ENCODE peak calls at places on chromosomes 1 and 21, in five cellular contexts. Q is A549, P is HepG2, X is GM12878, G is K562. Y is an unnamed sample.

GRCh38 chr1:204410764-204411450 is 710 bp downstream of the PPP1R15B start:
- DNase-seq in Q (no peak), P (no peak), X (no peak), G (peak), Y (peak)

GRCh38 chr1:228039006-228039481 is 32.2 kb downstream of the WNT3A start:
- DNase-seq in Q (no peak), P (no peak), X (no peak), G (no peak), Y (no peak)

GRCh38 chr1:65514083-65514482 is 93.6 kb downstream of the LEPR start:
- DNase-seq in Q (peak), P (peak), X (no peak), G (no peak), Y (no peak)

GRCh38 chr1:207259391-207259790 is 62.1 kb upstream of the CD55 start:
- DNase-seq in Q (peak), P (peak), X (no peak), G (no peak), Y (peak)

GRCh38 chr1:201676061-201676644 is 137.2 kb downstream of the NAV1 start:
- DNase-seq in Q (no peak), P (no peak), X (no peak), G (no peak), Y (peak)

GRCh38 chr1:171869097-171869496 is 27.8 kb downstream of the DNM3 start:
- DNase-seq in Q (no peak), P (no peak), X (no peak), G (no peak), Y (no peak)

GRCh38 chr1:168637350-168637991 is 61.1 kb downstream of the XCL1 start:
- DNase-seq in Q (peak), P (peak), X (no peak), G (peak), Y (peak)

GRCh38 chr1:181061891-181062777 is 26.4 kb upstream of the IER5 start:
- DNase-seq in Q (no peak), P (no peak), X (peak), G (no peak), Y (no peak)

GRCh38 chr1:30686236-30686635 is 37.1 kb downstream of the MATN1 start:
- DNase-seq in Q (no peak), P (no peak), X (no peak), G (no peak), Y (no peak)

GRCh38 chr1:84719477-84720274 is 29.4 kb upstream of the SSX2IP start:
- DNase-seq in Q (no peak), P (peak), X (no peak), G (no peak), Y (no peak)

GRCh38 chr1:39081266-39082139 is 55.4 kb downstream of the NDUFS5 start:
- DNase-seq in Q (no peak), P (no peak), X (no peak), G (peak), Y (no peak)

GRCh38 chr1:21084111-21084510 is 92.6 kb downstream of the EIF4G3 start:
- DNase-seq in Q (no peak), P (no peak), X (no peak), G (no peak), Y (no peak)

GRCh38 chr1:51693420-51694144 is 76.7 kb downstream of the OSBPL9 start:
- DNase-seq in Q (peak), P (no peak), X (no peak), G (no peak), Y (no peak)

GRCh38 chr1:107430540-107431228 is 289.8 kb downstream of the NTNG1 start:
- DNase-seq in Q (peak), P (peak), X (peak), G (peak), Y (peak)

GRCh38 chr1:215569987-215570824 is 3.1 kb downstream of the KCTD3 start:
- DNase-seq in Q (no peak), P (no peak), X (no peak), G (no peak), Y (no peak)

GRCh38 chr21:44849616-44850130 is 23.8 kb downstream of the PTTG1IP start:
- DNase-seq in Q (no peak), P (no peak), X (no peak), G (no peak), Y (no peak)

GRCh38 chr1:244254467-244254866 is 197.2 kb downstream of the ADSS2 start:
- DNase-seq in Q (no peak), P (no peak), X (no peak), G (no peak), Y (no peak)

GRCh38 chr1:206067486-206068302 is 14.7 kb downstream of the RHEX start:
- DNase-seq in Q (no peak), P (no peak), X (no peak), G (no peak), Y (no peak)

GRCh38 chr1:223811634-223812101 is 34.1 kb downstream of the TP53BP2 start:
- DNase-seq in Q (peak), P (peak), X (no peak), G (no peak), Y (peak)

GRCh38 chr1:93629101-93630059 is 52.3 kb downstream of the BCAR3 start:
- DNase-seq in Q (peak), P (peak), X (peak), G (peak), Y (peak)

GRCh38 chr1:202662081-202662480 is 48.2 kb downstream of the SYT2 start:
- DNase-seq in Q (no peak), P (no peak), X (no peak), G (no peak), Y (no peak)

GRCh38 chr1:87104140-87104539 is 189.7 kb downstream of the HS2ST1 start:
- DNase-seq in Q (no peak), P (no peak), X (no peak), G (no peak), Y (no peak)

GRCh38 chr1:109392788-109393580 is 4.7 kb downstream of the SORT1 start:
- DNase-seq in Q (peak), P (peak), X (no peak), G (peak), Y (no peak)

GRCh38 chr1:187842406-187843165 is 1013.8 kb downstream of the PLA2G4A start:
- DNase-seq in Q (peak), P (no peak), X (no peak), G (no peak), Y (peak)
- TF ChIP-seq JUNB in Q (no peak), P (no peak), X (no peak), G (no peak), Y (no peak)

GRCh38 chr21:25567472-25567871 is 39.8 kb downstream of the MRPL39 start:
- DNase-seq in Q (no peak), P (no peak), X (peak), G (no peak), Y (no peak)

GRCh38 chr21:25569711-25570110 is 37.6 kb downstream of the MRPL39 start:
- DNase-seq in Q (no peak), P (no peak), X (no peak), G (no peak), Y (no peak)

GRCh38 chr21:25566645-25567044 is 40.6 kb downstream of the MRPL39 start:
- DNase-seq in Q (no peak), P (no peak), X (no peak), G (no peak), Y (no peak)

GRCh38 chr21:25569084-25569483 is 38.2 kb downstream of the MRPL39 start:
- DNase-seq in Q (no peak), P (no peak), X (no peak), G (no peak), Y (no peak)

GRCh38 chr21:25568230-25568629 is 39.1 kb downstream of the MRPL39 start:
- DNase-seq in Q (no peak), P (no peak), X (no peak), G (no peak), Y (peak)
- TF ChIP-seq JUNB in Q (no peak), P (no peak), X (no peak), G (no peak), Y (no peak)

GRCh38 chr21:30227633-30228404 is 11.9 kb upstream of the CLDN8 start:
- DNase-seq in Q (peak), P (no peak), X (no peak), G (no peak), Y (no peak)
- TF ChIP-seq JUNB in Q (no peak), P (no peak), X (no peak), G (peak), Y (no peak)

GRCh38 chr1:199698222-199698621 is 329.3 kb upstream of the NR5A2 start:
- DNase-seq in Q (no peak), P (no peak), X (no peak), G (no peak), Y (no peak)

GRCh38 chr1:199705825-199706224 is 321.7 kb upstream of the NR5A2 start:
- DNase-seq in Q (no peak), P (no peak), X (no peak), G (no peak), Y (no peak)

GRCh38 chr1:199704231-199704630 is 323.3 kb upstream of the NR5A2 start:
- DNase-seq in Q (no peak), P (no peak), X (no peak), G (no peak), Y (no peak)

GRCh38 chr1:199700551-199700950 is 327.0 kb upstream of the NR5A2 start:
- DNase-seq in Q (no peak), P (no peak), X (no peak), G (no peak), Y (no peak)

DNA sequence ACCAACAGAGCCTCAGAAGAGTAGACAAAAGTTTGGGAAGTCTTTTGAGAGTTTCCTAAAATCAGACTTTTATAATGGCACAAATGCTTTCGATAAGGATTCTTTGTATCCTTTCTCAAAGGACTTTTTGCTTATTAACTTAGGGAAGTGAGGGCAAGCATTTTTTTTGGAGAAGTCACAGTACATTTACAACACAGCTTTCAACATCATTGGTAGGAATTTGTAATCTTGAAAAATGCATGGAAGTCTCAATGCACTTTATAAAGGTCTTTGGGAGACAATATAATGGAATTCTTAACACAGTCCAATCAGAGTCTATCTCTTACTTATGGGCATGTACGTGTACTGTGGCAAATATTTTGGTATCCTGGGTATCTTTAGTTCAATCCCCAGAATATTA is 325.8 kb upstream of the NR5A2 start:
- DNase-seq in Q (no peak), P (no peak), X (no peak), G (no peak), Y (no peak)
- TF ChIP-seq JUNB in Q (no peak), P (no peak), X (no peak), G (no peak), Y (no peak)

GRCh38 chr21:43322311-43322710 is 104.6 kb downstream of the SIK1 start:
- DNase-seq in Q (no peak), P (no peak), X (no peak), G (no peak), Y (no peak)

GRCh38 chr21:43325036-43325435 is 101.9 kb downstream of the SIK1 start:
- DNase-seq in Q (no peak), P (no peak), X (no peak), G (no peak), Y (no peak)

GRCh38 chr21:43324596-43324995 is 102.3 kb downstream of the SIK1 start:
- DNase-seq in Q (no peak), P (no peak), X (no peak), G (no peak), Y (no peak)

GRCh38 chr21:43322805-43323204 is 104.1 kb downstream of the SIK1 start:
- DNase-seq in Q (no peak), P (no peak), X (no peak), G (no peak), Y (no peak)

GRCh38 chr21:43323244-43324005 is 103.5 kb downstream of the SIK1 start:
- DNase-seq in Q (no peak), P (no peak), X (no peak), G (no peak), Y (no peak)
- TF ChIP-seq JUNB in Q (no peak), P (no peak), X (no peak), G (no peak), Y (no peak)

DNA sequence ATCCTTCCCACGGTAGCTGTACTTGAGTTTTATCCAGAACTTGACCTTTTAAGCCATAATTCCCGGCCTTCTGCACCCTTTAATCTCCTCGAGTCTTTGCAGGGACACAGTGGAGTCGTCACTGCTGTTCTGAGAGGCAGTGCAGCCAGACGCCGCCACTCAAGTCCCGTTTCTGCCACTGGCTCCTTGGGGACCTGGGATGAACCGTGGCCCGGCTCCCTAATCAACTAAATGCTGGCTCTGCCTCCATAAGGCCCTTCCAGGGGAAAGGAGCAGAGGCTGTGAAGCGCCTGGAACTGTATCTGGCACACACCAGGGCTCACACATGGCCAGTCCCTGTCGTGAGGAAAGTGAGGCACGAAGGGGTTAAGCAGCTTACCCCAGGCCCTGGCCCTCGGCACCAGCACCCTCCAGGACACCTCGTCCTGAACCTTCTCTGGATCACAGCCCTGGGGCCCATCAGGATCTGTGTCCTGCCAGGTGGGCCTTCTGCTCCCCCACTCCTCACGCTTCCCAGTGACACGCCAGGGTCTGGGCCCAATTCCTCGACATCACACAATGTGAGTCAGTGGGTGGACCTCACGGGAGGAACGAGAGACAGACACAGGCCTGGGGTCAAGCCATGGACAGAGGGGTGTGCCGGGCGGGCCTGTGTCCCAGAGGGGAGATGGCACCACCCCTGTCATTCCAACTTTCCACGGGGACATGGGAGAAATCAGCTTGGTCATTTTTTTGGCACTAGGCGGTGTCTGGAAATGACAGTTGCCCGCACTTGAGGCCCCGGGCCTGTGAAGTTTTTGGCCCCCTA is 23.5 kb upstream of the C1orf174 start:
- DNase-seq in Q (no peak), P (no peak), X (no peak), G (no peak), Y (no peak)
- TF ChIP-seq JUNB in Q (no peak), P (no peak), X (no peak), G (no peak), Y (no peak)

DNA sequence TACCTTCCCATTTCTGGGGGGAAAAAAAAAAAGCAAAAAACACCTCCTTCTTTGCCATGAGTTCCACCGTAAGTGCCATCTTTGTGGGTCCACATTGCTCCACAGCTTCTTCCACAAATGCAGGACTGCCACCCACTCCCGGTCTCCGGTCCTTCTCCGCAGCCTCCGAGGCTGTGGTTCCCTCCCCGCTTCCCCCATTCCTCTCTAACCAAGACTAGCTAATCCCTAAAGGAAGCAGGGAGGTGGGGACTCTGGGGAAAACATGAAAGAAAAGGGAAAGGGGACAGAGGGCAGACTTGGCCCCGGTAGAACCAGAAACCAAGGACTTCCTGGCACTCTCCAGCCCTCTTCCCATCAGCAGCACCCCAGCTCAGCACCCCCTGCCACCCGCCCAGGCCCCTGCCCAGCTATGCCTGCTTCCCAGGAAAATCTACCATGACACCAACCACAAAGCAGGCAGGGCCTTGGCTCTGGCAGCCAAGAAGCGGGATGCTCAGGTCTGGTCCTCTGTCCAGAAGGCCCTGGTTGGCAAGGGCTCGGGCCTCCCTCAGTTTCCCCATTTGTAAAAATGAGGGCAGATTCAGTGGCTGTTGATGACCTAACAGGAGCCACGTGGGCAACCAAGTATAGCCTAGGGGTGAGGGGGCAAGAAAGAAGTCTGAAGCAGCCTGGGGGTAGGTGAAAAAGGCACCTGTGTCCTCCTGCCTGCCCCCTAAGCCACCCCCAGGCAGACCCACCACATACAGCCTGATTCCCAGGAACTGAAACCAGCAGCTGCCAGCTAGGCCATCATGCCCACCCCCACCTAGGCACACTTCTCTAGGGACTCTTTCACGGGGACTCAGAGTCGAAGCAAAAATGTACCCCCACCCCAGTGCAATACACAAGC is 2.5 kb downstream of the EPHA2 start:
- DNase-seq in Q (no peak), P (no peak), X (no peak), G (no peak), Y (no peak)
- TF ChIP-seq JUNB in Q (no peak), P (no peak), X (no peak), G (no peak), Y (no peak)

GRCh38 chr1:153352523-153352922 is 3.9 kb upstream of the PGLYRP4 start:
- DNase-seq in Q (peak), P (peak), X (no peak), G (peak), Y (peak)

GRCh38 chr1:153355445-153356071 is 2.1 kb upstream of the S100A9 start:
- DNase-seq in Q (peak), P (peak), X (no peak), G (peak), Y (peak)

GRCh38 chr1:153354515-153355193 is 3.0 kb upstream of the S100A9 start:
- DNase-seq in Q (no peak), P (no peak), X (no peak), G (no peak), Y (peak)

GRCh38 chr1:153356392-153357075 is 1.1 kb upstream of the S100A9 start:
- DNase-seq in Q (no peak), P (no peak), X (no peak), G (no peak), Y (no peak)

GRCh38 chr1:153353226-153353947 is 4.3 kb upstream of the S100A9 start:
- DNase-seq in Q (peak), P (peak), X (no peak), G (peak), Y (peak)
- TF ChIP-seq JUNB in Q (no peak), P (no peak), X (no peak), G (no peak), Y (no peak)